ENCODE peak calls at places on chromosomes 1 and 21, in five cellular contexts. J is progenitor cell of endocrine pancreas, N is mesothelial cell of epicardium, P is HFF-Myc, R is upper lobe of right lung. Q is an unnamed sample.

GRCh38 chr1:9315411-9316079 is 22.9 kb downstream of the SPSB1 start:
- DNase-seq in N (no peak), P (no peak), R (no peak), J (no peak), Q (no peak)

GRCh38 chr1:12150456-12151200 is 16.2 kb upstream of the TNFRSF1B start:
- DNase-seq in N (no peak), R (no peak), P (no peak), J (no peak), Q (no peak)

GRCh38 chr1:10832703-10833102 is 36.3 kb upstream of the CASZ1 start:
- DNase-seq in J (no peak), R (no peak), N (no peak), P (no peak), Q (no peak)

GRCh38 chr1:77533660-77534295 is 148.7 kb downstream of the ZZZ3 start:
- DNase-seq in J (peak), N (peak), R (no peak), P (peak), Q (peak)

GRCh38 chr1:2865571-2866414 is 64.3 kb upstream of the TTC34 start:
- DNase-seq in P (no peak), J (no peak), N (no peak), R (no peak), Q (no peak)

GRCh38 chr1:91712393-91712792 is 173.6 kb downstream of the TGFBR3 start:
- DNase-seq in P (no peak), N (no peak), J (no peak), R (no peak), Q (no peak)

GRCh38 chr1:19765623-19766022 is 34.1 kb downstream of the TMCO4 start:
- DNase-seq in R (no peak), N (no peak), J (no peak), P (peak), Q (peak)

GRCh38 chr1:171433451-171433850 is 51.9 kb upstream of the PRRC2C start:
- DNase-seq in J (no peak), N (no peak), P (no peak), R (no peak), Q (no peak)

GRCh38 chr21:34822957-34823356 is 154.2 kb downstream of the CLIC6 start:
- DNase-seq in N (no peak), P (no peak), R (no peak), J (no peak), Q (no peak)

GRCh38 chr1:178094752-178095645 is 1.1 kb downstream of the RASAL2 start:
- DNase-seq in J (no peak), R (no peak), P (no peak), N (no peak), Q (no peak)

GRCh38 chr1:17687125-17687524 is 68.0 kb upstream of the ACTL8 start:
- DNase-seq in N (no peak), P (no peak), J (no peak), R (no peak), Q (no peak)

GRCh38 chr1:154183045-154183968 is 8.6 kb downstream of the TPM3 start:
- DNase-seq in N (peak), R (peak), P (peak), J (peak), Q (peak)
- TF ChIP-seq CTCF in N (no peak), R (no peak), P (no peak), J (no peak), Q (no peak)

GRCh38 chr1:22575532-22576147 is 12.4 kb downstream of the EPHA8 start:
- DNase-seq in P (no peak), R (no peak), J (no peak), N (no peak), Q (no peak)
- TF ChIP-seq CTCF in P (no peak), R (no peak), J (no peak), N (no peak), Q (no peak)

DNA sequence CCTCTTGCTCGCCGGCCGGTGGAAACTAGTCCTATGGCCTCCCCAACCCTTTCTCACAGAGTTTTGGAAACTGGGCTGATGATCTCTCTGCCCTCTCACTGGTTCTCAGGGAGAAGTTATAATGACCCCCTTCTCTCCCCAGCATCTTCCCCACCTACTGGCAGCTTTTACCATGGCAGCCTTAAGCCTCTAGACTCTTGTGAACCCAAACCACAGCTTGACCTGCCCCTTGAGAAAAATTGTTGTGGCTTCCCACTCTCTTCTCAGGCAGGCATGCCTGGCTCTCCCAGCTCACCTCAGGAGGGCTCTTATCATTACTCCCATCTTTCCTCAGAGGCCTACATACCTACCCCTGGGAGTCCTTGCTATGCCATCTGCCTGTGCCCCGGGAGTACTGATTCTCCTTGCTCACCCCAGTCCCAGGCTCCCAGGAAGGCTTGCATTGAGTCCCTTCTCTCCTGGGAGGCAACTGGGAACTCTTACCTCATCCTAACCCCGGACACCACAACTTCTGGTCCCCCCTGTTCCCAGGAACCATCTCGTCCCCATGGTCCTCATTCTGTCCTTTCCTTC is 1.6 kb downstream of the NSUN4 start:
- DNase-seq in J (no peak), N (no peak), R (no peak), P (no peak), Q (peak)
- TF ChIP-seq CTCF in J (peak), N (peak), R (peak), P (peak), Q (peak)

DNA sequence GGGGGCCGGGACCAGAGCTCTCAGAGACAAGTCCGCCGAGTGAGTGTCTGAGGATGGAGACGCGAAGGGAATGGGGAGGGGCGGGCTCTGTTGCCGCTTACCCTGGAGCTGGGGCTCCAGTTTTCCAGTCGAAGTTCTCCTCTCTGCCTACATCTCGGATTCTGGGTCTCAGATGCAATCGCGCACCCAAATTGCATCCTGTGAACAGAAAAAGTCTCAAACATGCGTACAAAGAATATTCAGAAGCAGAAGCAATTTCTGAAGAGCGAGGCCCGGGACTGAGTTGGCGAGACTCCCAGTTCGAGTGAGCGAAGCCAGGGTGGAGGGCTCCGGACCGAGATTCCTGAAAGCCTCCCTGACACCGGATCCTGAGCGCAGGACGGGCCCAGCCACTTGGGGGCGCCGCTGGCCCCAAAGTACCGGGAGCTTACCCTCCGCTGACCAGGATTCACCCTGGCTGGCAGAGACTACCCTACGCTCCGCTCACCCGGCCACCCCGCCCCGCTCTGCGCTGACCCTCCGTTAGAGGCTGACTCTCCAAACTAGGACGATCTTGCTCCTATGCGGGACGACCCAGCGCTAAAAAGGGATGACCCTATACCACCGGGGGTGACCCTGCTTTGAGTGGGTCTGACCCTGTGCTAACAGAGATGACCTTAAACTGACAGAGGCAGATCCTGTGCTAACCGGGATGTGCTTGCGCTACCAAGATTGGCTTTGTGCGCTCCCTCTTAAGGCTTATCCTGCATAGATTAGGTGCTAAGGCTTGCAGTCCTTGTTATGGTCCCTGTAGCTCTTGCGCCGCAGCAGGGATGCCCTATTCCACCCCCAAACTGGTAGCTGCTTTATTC is 12.1 kb downstream of the FOXD2 start:
- DNase-seq in R (peak), J (peak), N (no peak), P (no peak), Q (peak)
- TF ChIP-seq CTCF in R (peak), J (peak), N (no peak), P (peak), Q (peak)

Q was measured in nephron progenitor cell.